ENCODE peak calls at places on chromosome 16, in nine cellular contexts. O is uterus, G is GM23338, Z is sigmoid colon, Q is bronchial epithelial cell, P is cardiac muscle cell, I is upper lobe of right lung, A is mammary epithelial cell, X is SK-N-SH. J is an unnamed sample. For H3K27me3, the result is how much of the 10 kb centered on the place peaks cover.

GRCh38 chr16:2985893-2986355 is 5.7 kb upstream of the PKMYT1 start:
- DNase-seq in O (no peak), G (no peak), Z (no peak), Q (no peak), P (no peak), I (no peak), A (no peak), X (no peak), J (no peak)

GRCh38 chr16:1647904-1648303 is 30.2 kb upstream of the JPT2 start:
- DNase-seq in O (no peak), G (no peak), Z (no peak), Q (no peak), P (no peak), I (no peak), A (no peak), X (no peak), J (no peak)

GRCh38 chr16:50301626-50302471 is 35.5 kb downstream of the ADCY7 start:
- DNase-seq in O (peak), G (no peak), Z (peak), Q (peak), P (no peak), I (peak), A (peak), X (peak), J (peak)

GRCh38 chr16:87657621-87658192 is 55.4 kb downstream of the JPH3 start:
- DNase-seq in O (no peak), G (peak), Z (no peak), Q (peak), P (no peak), I (no peak), A (peak), X (no peak), J (no peak)

GRCh38 chr16:79656537-79657115 is 56.1 kb upstream of the MAF start:
- DNase-seq in O (no peak), G (peak), Z (no peak), Q (peak), P (no peak), I (no peak), A (no peak), X (no peak), J (no peak)

GRCh38 chr16:30805370-30806169 is 18.6 kb upstream of the ZNF629 start:
- DNase-seq in O (peak), G (peak), Z (peak), Q (peak), P (peak), I (peak), A (peak), X (peak), J (peak)

GRCh38 chr16:11160676-11161115 is 95.3 kb downstream of the SOCS1 start:
- DNase-seq in O (no peak), G (no peak), Z (no peak), Q (no peak), P (no peak), I (no peak), A (no peak), X (no peak), J (no peak)

GRCh38 chr16:77652399-77652798 is 69.9 kb upstream of the NUDT7 start:
- DNase-seq in O (no peak), G (no peak), Z (no peak), Q (no peak), P (no peak), I (no peak), A (no peak), X (no peak), J (no peak)

GRCh38 chr16:762595-763268 is 2.2 kb downstream of the MSLN start:
- DNase-seq in O (no peak), G (no peak), Z (no peak), Q (no peak), P (no peak), I (peak), A (no peak), X (no peak), J (no peak)

GRCh38 chr16:70685938-70686375 is at the start of gene MTSS2:
- DNase-seq in O (peak), G (peak), Z (peak), Q (peak), P (peak), I (peak), A (peak), X (peak), J (no peak)

GRCh38 chr16:353404-354285 is 1.1 kb upstream of the AXIN1 start:
- DNase-seq in O (peak), G (no peak), Z (peak), Q (peak), P (no peak), I (peak), A (peak), X (no peak), J (no peak)

GRCh38 chr16:87331241-87331801 is 14.1 kb upstream of the C16orf95 start:
- DNase-seq in O (no peak), G (no peak), Z (no peak), Q (no peak), P (no peak), I (peak), A (no peak), X (no peak), J (no peak)

GRCh38 chr16:61792194-61792904 is 243.9 kb downstream of the CDH8 start:
- DNase-seq in O (no peak), G (no peak), Z (no peak), Q (peak), P (no peak), I (no peak), A (peak), X (no peak), J (no peak)

GRCh38 chr16:84354306-84354705 is 14.0 kb upstream of the ATP2C2 start:
- DNase-seq in O (no peak), G (no peak), Z (no peak), Q (peak), P (no peak), I (peak), A (no peak), X (no peak), J (no peak)

GRCh38 chr16:62256406-62256805 is 220.2 kb upstream of the CDH8 start:
- DNase-seq in O (no peak), G (peak), Z (no peak), Q (peak), P (no peak), I (no peak), A (peak), X (peak), J (no peak)

GRCh38 chr16:68091604-68092261 is 6.6 kb downstream of the NFATC3 start:
- DNase-seq in O (no peak), G (no peak), Z (no peak), Q (peak), P (no peak), I (no peak), A (peak), X (no peak), J (no peak)

GRCh38 chr16:3458278-3458851 is 14.9 kb downstream of the NAA60 start:
- DNase-seq in O (no peak), G (peak), Z (no peak), Q (peak), P (peak), I (peak), A (peak), X (no peak), J (no peak)

GRCh38 chr16:64865037-64865696 is 256.7 kb downstream of the CDH11 start:
- DNase-seq in O (no peak), G (no peak), Z (no peak), Q (no peak), P (no peak), I (no peak), A (no peak), X (no peak), J (no peak)

GRCh38 chr16:85266857-85267256 is 154.6 kb upstream of the CIBAR2 start:
- DNase-seq in O (no peak), G (no peak), Z (no peak), Q (no peak), P (no peak), I (no peak), A (no peak), X (peak), J (no peak)

GRCh38 chr16:51184702-51185433 is 33.8 kb upstream of the SALL1 start:
- DNase-seq in O (no peak), G (no peak), Z (no peak), Q (no peak), P (no peak), I (no peak), A (no peak), X (no peak), J (no peak)

GRCh38 chr16:3195975-3196374 is 8.0 kb downstream of the OR1F1 start:
- DNase-seq in O (no peak), G (no peak), Z (no peak), Q (no peak), P (no peak), I (no peak), A (no peak), X (no peak), J (no peak)

GRCh38 chr16:1026784-1027415 is 45.3 kb downstream of the SOX8 start:
- DNase-seq in O (no peak), G (no peak), Z (no peak), Q (no peak), P (no peak), I (no peak), A (peak), X (no peak), J (no peak)

GRCh38 chr16:87854053-87854906 is 15.0 kb downstream of the SLC7A5 start:
- DNase-seq in O (no peak), G (no peak), Z (no peak), Q (peak), P (no peak), I (no peak), A (peak), X (peak), J (no peak)

DNA sequence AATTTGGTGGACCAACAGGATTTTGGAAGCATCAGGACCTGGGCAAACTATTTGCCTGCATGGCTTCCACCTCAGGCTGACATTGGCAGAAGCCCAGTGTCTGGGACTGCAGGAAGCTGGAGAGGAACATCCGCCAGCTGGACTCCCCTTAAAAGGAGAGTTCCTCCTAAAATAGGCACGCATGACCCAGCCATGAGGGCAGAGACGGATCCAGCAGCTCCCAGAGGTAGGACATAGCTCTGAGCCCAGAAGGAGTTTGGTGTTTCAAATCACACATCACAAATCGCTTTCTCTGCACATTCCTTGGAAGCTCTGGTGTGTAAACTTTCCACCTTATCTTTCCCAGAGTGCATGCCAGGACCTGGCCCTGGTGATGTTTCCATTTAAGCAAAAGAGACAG is 231.1 kb upstream of the CDH5 start:
- DNase-seq in O (peak), G (no peak), Z (peak), Q (no peak), P (peak), I (no peak), A (no peak), X (no peak), J (peak)
- H3K27me3 ChIP-seq in O (under half), G (under half), Z (under half), Q (under half), P (under half), I (under half), A (under half), X (under half), J (under half)

GRCh38 chr16:22813223-22813945 is 578 bp upstream of the HS3ST2 start:
- DNase-seq in O (no peak), G (peak), Z (peak), Q (peak), P (peak), I (peak), A (peak), X (peak), J (no peak)
- TF ChIP-seq CTCF in O (peak), G (peak), Z (peak), Q (peak), P (peak), I (peak), A (peak), X (peak), J (peak)

GRCh38 chr16:14460726-14461125 is 169.3 kb downstream of the PARN start:
- DNase-seq in O (no peak), G (no peak), Z (no peak), Q (no peak), P (peak), I (no peak), A (no peak), X (no peak), J (no peak)

GRCh38 chr16:14465799-14466198 is 164.3 kb downstream of the PARN start:
- DNase-seq in O (no peak), G (no peak), Z (no peak), Q (no peak), P (no peak), I (no peak), A (no peak), X (no peak), J (no peak)

GRCh38 chr16:14464796-14465195 is 165.3 kb downstream of the PARN start:
- DNase-seq in O (no peak), G (no peak), Z (no peak), Q (peak), P (no peak), I (no peak), A (no peak), X (no peak), J (no peak)

GRCh38 chr16:14462811-14463210 is 167.2 kb downstream of the PARN start:
- DNase-seq in O (no peak), G (no peak), Z (no peak), Q (peak), P (no peak), I (no peak), A (peak), X (no peak), J (no peak)

DNA sequence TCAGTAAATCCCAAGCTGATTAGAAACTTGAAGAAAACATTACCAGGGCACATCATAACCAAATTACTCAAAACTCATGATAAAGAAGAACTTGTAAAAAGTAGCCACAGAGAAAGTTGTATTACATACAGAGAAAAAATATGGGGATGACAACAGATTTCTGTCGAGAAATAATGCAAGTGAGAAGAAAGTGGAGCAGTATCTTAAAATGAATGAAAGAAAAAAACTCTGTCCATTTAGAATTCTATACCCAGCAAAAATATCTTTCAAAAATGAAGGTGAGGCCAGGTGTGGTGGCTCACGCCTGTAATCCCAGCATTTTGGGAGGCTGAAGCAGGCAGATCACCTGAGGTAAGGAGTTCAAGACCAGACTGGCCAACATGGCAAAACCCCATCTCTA is 165.9 kb downstream of the PARN start:
- DNase-seq in O (no peak), G (no peak), Z (no peak), Q (no peak), P (no peak), I (no peak), A (no peak), X (no peak), J (no peak)
- H3K4me3 ChIP-seq in O (no peak), G (no peak), Z (no peak), Q (no peak), P (no peak), I (no peak), A (no peak), X (no peak), J (no peak)

GRCh38 chr16:86292171-86292775 is 218.1 kb upstream of the FOXF1 start:
- DNase-seq in O (no peak), G (no peak), Z (no peak), Q (no peak), P (no peak), I (no peak), A (no peak), X (no peak), J (no peak)

GRCh38 chr16:86296263-86296662 is 214.1 kb upstream of the FOXF1 start:
- DNase-seq in O (no peak), G (no peak), Z (peak), Q (no peak), P (no peak), I (no peak), A (no peak), X (no peak), J (no peak)

GRCh38 chr16:86293897-86294296 is 216.4 kb upstream of the FOXF1 start:
- DNase-seq in O (no peak), G (no peak), Z (no peak), Q (no peak), P (no peak), I (no peak), A (no peak), X (no peak), J (no peak)

GRCh38 chr16:86292942-86293341 is 217.4 kb upstream of the FOXF1 start:
- DNase-seq in O (no peak), G (no peak), Z (no peak), Q (no peak), P (no peak), I (no peak), A (no peak), X (no peak), J (no peak)

GRCh38 chr16:86294535-86294934 is 215.8 kb upstream of the FOXF1 start:
- DNase-seq in O (no peak), G (no peak), Z (peak), Q (no peak), P (no peak), I (no peak), A (no peak), X (no peak), J (no peak)
- H3K27me3 ChIP-seq in O (under half), G (under half), Z (under half), Q (under half), P (under half), I (under half), A (under half), X (half or more), J (under half)

GRCh38 chr16:75238853-75239371 is 12.5 kb downstream of the BCAR1 start:
- DNase-seq in O (no peak), G (no peak), Z (no peak), Q (no peak), P (no peak), I (no peak), A (no peak), X (peak), J (peak)
- TF ChIP-seq CTCF in O (no peak), G (peak), Z (no peak), Q (peak), P (peak), I (no peak), A (peak), X (peak), J (peak)

GRCh38 chr16:47141773-47142468 is 1.8 kb downstream of the NETO2 start:
- DNase-seq in O (peak), G (peak), Z (peak), Q (peak), P (peak), I (peak), A (peak), X (peak), J (peak)

GRCh38 chr16:47143329-47143676 is 442 bp downstream of the NETO2 start:
- DNase-seq in O (peak), G (peak), Z (no peak), Q (peak), P (peak), I (peak), A (peak), X (peak), J (no peak)

GRCh38 chr16:47142469-47143328 is 1.0 kb downstream of the NETO2 start:
- DNase-seq in O (no peak), G (peak), Z (no peak), Q (peak), P (peak), I (peak), A (peak), X (peak), J (no peak)

GRCh38 chr16:47139561-47140185 is 4.1 kb downstream of the NETO2 start:
- DNase-seq in O (no peak), G (no peak), Z (no peak), Q (peak), P (no peak), I (no peak), A (peak), X (no peak), J (no peak)

DNA sequence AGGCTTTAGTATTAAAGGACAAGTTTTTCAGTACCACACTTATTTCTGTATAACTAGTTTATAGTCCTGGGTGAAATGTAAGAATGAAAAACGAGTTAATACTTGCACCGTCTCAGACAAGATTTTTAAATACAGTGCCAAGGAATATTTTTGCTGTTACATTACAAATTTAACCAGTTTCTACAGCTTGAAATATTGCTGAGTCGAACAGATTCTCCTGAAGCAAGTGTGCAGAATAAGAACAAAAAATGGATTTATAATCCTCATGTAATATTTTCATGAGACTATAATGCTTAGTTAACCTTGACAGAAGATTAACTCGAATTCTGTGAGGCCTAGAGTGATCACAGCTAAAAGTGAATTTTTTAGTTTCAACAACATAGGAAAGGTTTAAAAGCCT is 3.1 kb downstream of the NETO2 start:
- DNase-seq in O (no peak), G (no peak), Z (no peak), Q (peak), P (no peak), I (no peak), A (no peak), X (no peak), J (no peak)
- H3K4me3 ChIP-seq in O (no peak), G (no peak), Z (no peak), Q (no peak), P (no peak), I (no peak), A (peak), X (no peak), J (no peak)

GRCh38 chr16:49282690-49283375 is 1.2 kb upstream of the CBLN1 start:
- DNase-seq in O (no peak), G (peak), Z (no peak), Q (no peak), P (peak), I (no peak), A (no peak), X (peak), J (no peak)

GRCh38 chr16:49284962-49285361 is 3.3 kb upstream of the CBLN1 start:
- DNase-seq in O (no peak), G (no peak), Z (no peak), Q (no peak), P (no peak), I (no peak), A (no peak), X (no peak), J (no peak)

GRCh38 chr16:49281843-49282642 is 405 bp upstream of the CBLN1 start:
- DNase-seq in O (peak), G (peak), Z (peak), Q (peak), P (peak), I (peak), A (peak), X (peak), J (peak)

GRCh38 chr16:49281481-49281842 is at the start of gene CBLN1:
- DNase-seq in O (no peak), G (no peak), Z (no peak), Q (no peak), P (no peak), I (no peak), A (no peak), X (no peak), J (no peak)

GRCh38 chr16:49283376-49284049 is 1.9 kb upstream of the CBLN1 start:
- DNase-seq in O (no peak), G (no peak), Z (no peak), Q (no peak), P (no peak), I (no peak), A (no peak), X (no peak), J (no peak)
- H3K27me3 ChIP-seq in O (half or more), G (half or more), Z (half or more), Q (under half), P (half or more), I (half or more), A (under half), X (under half), J (under half)